ENCODE peak calls at places on chromosomes 4 and X, in four cellular contexts. E, C, X and R are unnamed samples.

GRCh38 chrX:1322393-1322792 is 14.2 kb upstream of the IL3RA start:
- DNase-seq in E (no peak), C (no peak), X (no peak), R (no peak)

GRCh38 chrX:98448524-98448923 is 1564.8 kb downstream of the RPA4 start:
- DNase-seq in E (no peak), C (no peak), X (no peak), R (no peak)

GRCh38 chrX:106263817-106264216 is 95.7 kb downstream of the PWWP3B start:
- DNase-seq in E (no peak), C (no peak), X (no peak), R (no peak)

GRCh38 chrX:13159886-13160285 is 115.5 kb upstream of the FAM9C start:
- DNase-seq in E (no peak), C (no peak), X (no peak), R (no peak)

GRCh38 chrX:1151378-1152077 is 60.9 kb downstream of the CRLF2 start:
- DNase-seq in E (peak), C (no peak), X (no peak), R (no peak)

GRCh38 chr4:548976-549375 is 27.1 kb downstream of the TMEM271 start:
- DNase-seq in E (no peak), C (no peak), X (no peak), R (no peak)

GRCh38 chrX:41728125-41728524 is 4.1 kb downstream of the GPR82 start:
- DNase-seq in E (no peak), C (no peak), X (no peak), R (no peak)

GRCh38 chrX:49163555-49164419 is 1.2 kb downstream of the MAGIX start:
- DNase-seq in E (peak), C (peak), X (peak), R (peak)

GRCh38 chrX:100611951-100612350 is 24.7 kb downstream of the TSPAN6 start:
- DNase-seq in E (no peak), C (no peak), X (no peak), R (no peak)

GRCh38 chr4:8340721-8341680 is 71.4 kb downstream of the HTRA3 start:
- DNase-seq in E (peak), C (peak), X (peak), R (no peak)

GRCh38 chr4:4488405-4489404 is 53.1 kb downstream of the STX18 start:
- DNase-seq in E (no peak), C (peak), X (peak), R (peak)

GRCh38 chrX:44342866-44343265 is 606 bp downstream of the EFHC2 start:
- DNase-seq in E (no peak), C (no peak), X (no peak), R (no peak)

GRCh38 chrX:57447856-57448255 is 144.0 kb upstream of the ZXDB start:
- DNase-seq in E (no peak), C (no peak), X (no peak), R (no peak)

GRCh38 chrX:115233497-115234219 is at the start of gene LRCH2:
- DNase-seq in E (peak), C (peak), X (no peak), R (peak)

GRCh38 chr4:19736968-19737756 is 514.5 kb upstream of the SLIT2 start:
- DNase-seq in E (no peak), C (no peak), X (no peak), R (no peak)

GRCh38 chr4:41322613-41323012 is 65.9 kb downstream of the UCHL1 start:
- DNase-seq in E (no peak), C (no peak), X (no peak), R (no peak)

GRCh38 chrX:133926809-133927208 is 58.6 kb downstream of the GPC3 start:
- DNase-seq in E (no peak), C (no peak), X (no peak), R (no peak)

GRCh38 chr4:184097240-184097619 is 120.4 kb downstream of the ENPP6 start:
- DNase-seq in E (no peak), C (peak), X (peak), R (peak)

GRCh38 chr4:26252349-26252748 is 68.5 kb upstream of the RBPJ start:
- DNase-seq in E (no peak), C (no peak), X (no peak), R (no peak)

GRCh38 chrX:149938427-149939270 is at the start of gene EOLA2:
- DNase-seq in E (peak), C (peak), X (peak), R (peak)

GRCh38 chr4:89939994-89940393 is 45.3 kb downstream of the MMRN1 start:
- DNase-seq in E (no peak), C (no peak), X (no peak), R (no peak)

GRCh38 chrX:40637687-40638086 is 9.7 kb downstream of the CXorf38 start:
- DNase-seq in E (no peak), C (no peak), X (no peak), R (no peak)

GRCh38 chrX:115047181-115047580 is 29.8 kb upstream of the IL13RA2 start:
- DNase-seq in E (no peak), C (no peak), X (no peak), R (no peak)

GRCh38 chr4:139740121-139740520 is 74.5 kb downstream of the MGST2 start:
- DNase-seq in E (peak), C (peak), X (no peak), R (no peak)

GRCh38 chrX:118536687-118537461 is 41.3 kb downstream of the DOCK11 start:
- DNase-seq in E (no peak), C (no peak), X (no peak), R (no peak)

GRCh38 chr4:172830295-172830764 is 338.3 kb upstream of the GALNT7 start:
- DNase-seq in E (no peak), C (no peak), X (no peak), R (peak)

GRCh38 chrX:131626681-131627296 is 82.9 kb downstream of the OR13H1 start:
- DNase-seq in E (no peak), C (no peak), X (no peak), R (no peak)

GRCh38 chr4:30770049-30770549 is 49.9 kb downstream of the PCDH7 start:
- DNase-seq in E (no peak), C (no peak), X (no peak), R (no peak)

GRCh38 chr4:164446516-164446915 is 307.4 kb upstream of the SMIM31 start:
- DNase-seq in E (no peak), C (no peak), X (no peak), R (no peak)

GRCh38 chr4:56215901-56216300 is 171.4 kb downstream of the AASDH start:
- DNase-seq in E (no peak), C (no peak), X (peak), R (no peak)

GRCh38 chr4:75895744-75896314 is 6.4 kb downstream of the PPEF2 start:
- DNase-seq in E (no peak), C (no peak), X (no peak), R (peak)

GRCh38 chr4:113613503-113613902 is 148.0 kb downstream of the CAMK2D start:
- DNase-seq in E (no peak), C (no peak), X (no peak), R (no peak)

GRCh38 chr4:1813915-1814314 is 20.8 kb downstream of the FGFR3 start:
- DNase-seq in E (no peak), C (no peak), X (no peak), R (no peak)

DNA sequence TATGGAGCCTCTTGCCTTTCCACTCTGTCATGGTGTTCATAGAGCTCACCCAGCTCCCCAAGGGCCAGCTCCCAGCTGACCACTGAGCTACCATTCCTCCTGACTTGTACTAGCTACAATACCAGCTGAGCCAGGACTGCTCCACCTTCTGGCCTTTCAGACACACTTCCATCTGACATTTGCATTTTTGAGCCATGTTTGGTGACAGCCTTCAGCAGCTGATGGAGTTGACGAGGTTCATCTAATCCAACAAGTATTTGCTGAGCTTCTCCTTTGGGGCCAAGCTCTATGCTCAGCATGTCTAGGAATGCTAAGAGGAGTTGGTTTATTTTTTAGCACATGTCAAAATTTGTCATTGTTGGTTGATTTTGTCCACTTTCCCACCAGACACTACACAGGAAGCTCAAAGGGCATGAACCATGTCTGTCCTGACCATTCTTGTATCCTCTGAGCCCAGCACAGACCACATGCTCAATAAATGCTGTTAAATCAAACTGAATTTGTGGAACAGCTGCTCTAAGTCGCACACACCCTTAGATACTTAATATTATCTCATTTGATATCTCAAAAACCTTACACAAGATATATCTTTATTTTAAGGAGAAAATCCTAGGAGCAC is 142.6 kb upstream of the PPARGC1A start:
- DNase-seq in E (no peak), C (no peak), X (peak), R (no peak)
- TF ChIP-seq CTCF in E (peak), C (no peak), X (no peak), R (no peak)

DNA sequence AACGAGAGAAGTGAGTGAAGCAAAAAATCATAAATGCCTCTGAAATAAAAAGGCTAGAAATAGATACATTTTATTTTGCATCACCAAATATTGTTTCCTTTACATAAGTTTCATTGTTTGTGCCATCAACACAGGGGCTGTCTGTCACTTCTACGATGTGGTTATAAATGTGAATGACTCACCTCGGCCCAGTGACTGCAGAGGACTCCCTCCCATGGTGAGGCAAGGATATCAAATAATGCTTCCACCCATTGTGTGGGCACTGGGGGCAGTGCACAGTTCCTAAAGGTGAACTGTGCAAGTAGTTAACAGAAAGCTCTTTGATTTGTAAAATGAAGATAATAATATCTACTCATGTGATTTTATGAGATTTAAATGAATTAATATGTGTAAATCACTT is 230.3 kb upstream of the NEIL3 start:
- DNase-seq in E (no peak), C (no peak), X (no peak), R (no peak)
- TF ChIP-seq CTCF in E (no peak), C (no peak), X (no peak), R (no peak)

GRCh38 chrX:104647084-104647483 is 81.1 kb downstream of the IL1RAPL2 start:
- DNase-seq in E (no peak), C (no peak), X (no peak), R (no peak)

DNA sequence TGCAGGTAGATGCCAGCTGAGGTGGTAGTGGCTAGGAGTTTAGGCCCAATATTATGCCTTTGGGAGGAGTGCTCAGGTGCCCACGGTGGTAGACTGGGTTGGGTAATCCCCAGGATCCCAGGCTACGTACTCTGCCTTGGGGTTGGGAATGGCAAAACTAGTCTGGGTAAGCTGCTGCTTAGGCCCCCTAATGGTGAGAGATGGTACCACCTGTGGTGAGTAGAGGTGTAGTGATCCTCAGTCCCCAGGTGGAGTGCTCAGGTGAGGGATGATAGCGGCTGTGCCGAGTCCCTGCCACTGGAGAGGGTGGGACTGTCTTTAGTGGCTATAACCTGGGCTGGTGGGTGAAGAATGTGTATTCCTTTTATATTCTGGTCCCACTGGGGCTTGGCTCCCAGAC is 75.2 kb downstream of the IL1RAPL2 start:
- DNase-seq in E (no peak), C (peak), X (no peak), R (no peak)
- TF ChIP-seq CTCF in E (peak), C (no peak), X (no peak), R (no peak)

GRCh38 chrX:129520151-129520550 is 3.1 kb downstream of the SMARCA1 start:
- DNase-seq in E (no peak), C (no peak), X (no peak), R (no peak)

GRCh38 chrX:129523076-129524055 is at the start of gene SMARCA1:
- DNase-seq in E (peak), C (peak), X (peak), R (peak)

GRCh38 chrX:129524250-129524850 is 1.1 kb upstream of the SMARCA1 start:
- DNase-seq in E (no peak), C (no peak), X (no peak), R (no peak)

GRCh38 chrX:129525162-129525561 is 1.9 kb upstream of the SMARCA1 start:
- DNase-seq in E (no peak), C (no peak), X (no peak), R (no peak)

DNA sequence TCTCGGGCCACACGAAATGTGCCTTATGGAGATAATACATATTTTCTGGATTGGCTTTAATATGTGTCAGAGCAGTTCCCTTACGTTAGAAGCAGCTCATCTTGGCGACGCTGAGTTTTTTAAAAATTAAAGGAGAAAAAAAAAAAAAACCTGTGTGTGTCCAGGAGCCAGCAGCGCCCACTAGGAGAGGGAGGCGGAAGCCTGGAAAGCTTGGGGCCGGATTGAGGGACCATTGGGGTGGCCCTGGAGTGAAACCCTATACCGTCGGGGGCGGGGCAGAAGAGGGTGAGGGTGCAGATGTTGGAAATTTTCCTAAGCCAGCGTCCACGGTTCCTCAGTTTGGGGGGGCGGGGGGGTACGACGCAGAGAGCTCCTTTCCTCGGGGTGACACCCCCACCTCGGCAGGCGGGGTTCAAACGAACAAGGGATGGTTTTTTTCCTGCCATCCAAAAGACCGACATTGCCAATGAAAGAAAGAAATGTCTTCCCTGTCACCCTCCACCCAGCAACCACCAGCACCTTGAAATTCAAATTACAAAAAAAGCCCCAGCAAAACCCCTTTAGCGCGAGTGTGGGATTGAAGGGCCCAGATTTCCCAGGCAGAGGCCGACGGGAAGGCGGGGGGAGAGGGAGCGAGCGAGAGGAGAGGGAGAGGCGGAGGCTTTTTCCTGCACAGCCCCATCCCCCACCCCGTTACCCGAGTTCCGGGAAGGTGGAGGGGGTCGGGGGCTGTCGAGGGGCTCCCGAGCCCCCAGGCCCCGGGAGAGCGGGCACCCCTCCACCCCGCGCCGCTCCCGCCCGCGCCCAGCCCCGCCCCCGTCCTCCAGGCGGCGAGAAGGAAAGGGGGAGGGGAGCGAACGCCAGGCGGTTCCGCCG is 868 bp downstream of the SMARCA1 start:
- DNase-seq in E (peak), C (peak), X (peak), R (peak)
- TF ChIP-seq CTCF in E (peak), C (no peak), X (no peak), R (no peak)

GRCh38 chr4:138521809-138522208 is 279.7 kb upstream of the SLC7A11 start:
- DNase-seq in E (no peak), C (peak), X (no peak), R (no peak)

GRCh38 chr4:138519436-138519835 is 277.3 kb upstream of the SLC7A11 start:
- DNase-seq in E (no peak), C (no peak), X (no peak), R (no peak)

GRCh38 chr4:138522366-138522765 is 280.2 kb upstream of the SLC7A11 start:
- DNase-seq in E (no peak), C (no peak), X (no peak), R (peak)
- TF ChIP-seq CTCF in E (peak), C (no peak), X (peak), R (peak)